ENCODE peak calls at places on chromosomes 11 and 22, in ten cellular contexts. O is NCI-H1436, X is NT2/D1, B is germinal center, D is AG08396, G is Calu3, Q is HCEC 1CT, E is NB4, P is AG09309, W is RWPE1. U is an unnamed sample.
A peak's percentile ranks its signal among the peaks of the same experiment; 100 is the strongest.

GRCh38 chr11:117513666-117514065 is 186.0 kb downstream of the CEP164 start:
- DNase-seq in O (no peak), X (no peak), B (no peak), D (no peak), G (no peak), Q (no peak), E (no peak), P (no peak), W (no peak), U (no peak)

GRCh38 chr11:6705905-6706535 is 22.9 kb upstream of the MRPL17 start:
- DNase-seq in O (peak; percentile 40), X (peak; percentile 18), B (peak; percentile 51), D (peak; percentile 50), G (peak; percentile 50), Q (peak; percentile 57), E (peak; percentile 60), P (no peak), W (peak; percentile 44), U (no peak)

GRCh38 chr11:100328626-100329340 is 358.3 kb upstream of the ARHGAP42 start:
- DNase-seq in O (no peak), X (no peak), B (no peak), D (no peak), G (no peak), Q (no peak), E (no peak), P (no peak), W (peak; percentile 48), U (no peak)

GRCh38 chr11:130527648-130528300 is 79.3 kb downstream of the ADAMTS15 start:
- DNase-seq in O (no peak), X (no peak), B (no peak), D (no peak), G (no peak), Q (no peak), E (peak; percentile 61), P (no peak), W (no peak), U (no peak)

GRCh38 chr11:71269603-71270511 is 17.5 kb upstream of the SHANK2 start:
- DNase-seq in O (no peak), X (no peak), B (no peak), D (peak; percentile 11), G (no peak), Q (peak; percentile 40), E (no peak), P (no peak), W (no peak), U (no peak)

GRCh38 chr22:46721716-46722115 is 16.3 kb downstream of the CERK start:
- DNase-seq in O (no peak), X (no peak), B (no peak), D (no peak), G (no peak), Q (no peak), E (no peak), P (no peak), W (peak; percentile 29), U (no peak)

GRCh38 chr11:111944651-111945051 is 7.5 kb downstream of the DIXDC1 start:
- DNase-seq in O (no peak), X (no peak), B (no peak), D (peak; percentile 70), G (no peak), Q (peak; percentile 92), E (no peak), P (peak; percentile 78), W (peak; percentile 58), U (no peak)

GRCh38 chr11:119550330-119550729 is 127.4 kb upstream of the THY1 start:
- DNase-seq in O (no peak), X (no peak), B (no peak), D (no peak), G (no peak), Q (no peak), E (no peak), P (no peak), W (no peak), U (no peak)

GRCh38 chr11:109998921-109999320 is 94.3 kb upstream of the ZC3H12C start:
- DNase-seq in O (no peak), X (no peak), B (no peak), D (no peak), G (no peak), Q (no peak), E (no peak), P (no peak), W (no peak), U (no peak)

U was measured in AG04450.